ENCODE peak calls at places on chromosome 11, in four cellular contexts. One of them, this sample, is unnamed.

GRCh38 chr11:27040302-27041115 is at the start of gene BBOX1:
- DNase-seq in A549: no peak
- DNase-seq in H1: no peak
- DNase-seq in HepG2: no peak
- DNase-seq in this sample: no peak

GRCh38 chr11:121540627-121541026 is 87.9 kb upstream of the SORL1-AS1 start:
- DNase-seq in HepG2: no peak
- DNase-seq in H1: no peak
- DNase-seq in A549: no peak
- DNase-seq in this sample: no peak

GRCh38 chr11:32962016-32962415 is 53.7 kb upstream of the DEPDC7 start:
- DNase-seq in HepG2: no peak
- DNase-seq in H1: no peak
- DNase-seq in A549: no peak
- DNase-seq in this sample: no peak

GRCh38 chr11:28697920-28698827 is 590.0 kb downstream of the METTL15 start:
- DNase-seq in H1: peak
- DNase-seq in HepG2: peak
- DNase-seq in A549: peak
- DNase-seq in this sample: peak

GRCh38 chr11:35539781-35540281 is 14.4 kb upstream of the PAMR1 start:
- DNase-seq in HepG2: no peak
- DNase-seq in A549: no peak
- DNase-seq in H1: no peak
- DNase-seq in this sample: no peak

GRCh38 chr11:45857834-45858492 is 10.7 kb downstream of the CRY2 start:
- DNase-seq in HepG2: no peak
- DNase-seq in A549: no peak
- DNase-seq in H1: no peak
- DNase-seq in this sample: no peak

GRCh38 chr11:28123151-28123571 is 15.0 kb downstream of the METTL15 start:
- DNase-seq in HepG2: peak
- DNase-seq in A549: no peak
- DNase-seq in H1: no peak
- DNase-seq in this sample: no peak

GRCh38 chr11:34512810-34513673 is 552 bp downstream of the ELF5 start:
- DNase-seq in H1: peak
- DNase-seq in A549: peak
- DNase-seq in HepG2: peak
- DNase-seq in this sample: peak

GRCh38 chr11:12103411-12104225 is 6.8 kb upstream of the MICAL2 start:
- DNase-seq in HepG2: no peak
- DNase-seq in A549: no peak
- DNase-seq in H1: no peak
- DNase-seq in this sample: no peak

GRCh38 chr11:117428186-117428855 is 100.7 kb downstream of the CEP164 start:
- DNase-seq in A549: no peak
- DNase-seq in HepG2: no peak
- DNase-seq in H1: no peak
- DNase-seq in this sample: no peak

GRCh38 chr11:79097279-79097875 is 343.5 kb downstream of the TENM4 start:
- DNase-seq in A549: no peak
- DNase-seq in HepG2: no peak
- DNase-seq in H1: no peak
- DNase-seq in this sample: no peak

GRCh38 chr11:27241316-27242122 is 121.5 kb downstream of the CCDC34 start:
- DNase-seq in H1: no peak
- DNase-seq in HepG2: no peak
- DNase-seq in A549: peak
- DNase-seq in this sample: peak

GRCh38 chr11:3626250-3626960 is 15.4 kb downstream of the ART5 start:
- DNase-seq in A549: no peak
- DNase-seq in HepG2: no peak
- DNase-seq in H1: no peak
- DNase-seq in this sample: peak

GRCh38 chr11:65851811-65852507 is 6.0 kb downstream of the CFL1 start:
- DNase-seq in H1: no peak
- DNase-seq in HepG2: no peak
- DNase-seq in A549: no peak
- DNase-seq in this sample: no peak

GRCh38 chr11:112042161-112042960 is 17.2 kb downstream of the DLAT start:
- DNase-seq in HepG2: no peak
- DNase-seq in A549: no peak
- DNase-seq in H1: no peak
- DNase-seq in this sample: peak

GRCh38 chr11:73306069-73306468 is 2.0 kb upstream of the ARHGEF17 start:
- DNase-seq in H1: no peak
- DNase-seq in HepG2: no peak
- DNase-seq in A549: peak
- DNase-seq in this sample: no peak

GRCh38 chr11:78688460-78688859 is 113.8 kb upstream of the NARS2 start:
- DNase-seq in A549: no peak
- DNase-seq in HepG2: no peak
- DNase-seq in H1: no peak
- DNase-seq in this sample: no peak

GRCh38 chr11:77619576-77620198 is 17.9 kb downstream of the CLNS1A start:
- DNase-seq in H1: no peak
- DNase-seq in A549: peak
- DNase-seq in HepG2: peak
- DNase-seq in this sample: no peak

GRCh38 chr11:106306942-106307341 is 229.5 kb downstream of the AASDHPPT start:
- DNase-seq in H1: no peak
- DNase-seq in A549: peak
- DNase-seq in HepG2: no peak
- DNase-seq in this sample: no peak

GRCh38 chr11:59708537-59708936 is 5.1 kb downstream of the OR10V1 start:
- DNase-seq in HepG2: no peak
- DNase-seq in A549: no peak
- DNase-seq in H1: no peak
- DNase-seq in this sample: no peak

GRCh38 chr11:43034341-43034740 is 277.5 kb upstream of the API5 start:
- DNase-seq in HepG2: no peak
- DNase-seq in A549: no peak
- DNase-seq in H1: no peak
- DNase-seq in this sample: no peak

GRCh38 chr11:109435121-109435742 is 13.2 kb downstream of the C11orf87 start:
- DNase-seq in H1: no peak
- DNase-seq in HepG2: no peak
- DNase-seq in A549: no peak
- DNase-seq in this sample: no peak

GRCh38 chr11:90764691-90765090 is 541.8 kb upstream of the CHORDC1 start:
- DNase-seq in HepG2: no peak
- DNase-seq in A549: no peak
- DNase-seq in H1: no peak
- DNase-seq in this sample: no peak

GRCh38 chr11:58579192-58580129 is 598 bp downstream of the ZFP91 start:
- DNase-seq in HepG2: peak
- DNase-seq in H1: peak
- DNase-seq in A549: peak
- DNase-seq in this sample: peak
- TF ChIP-seq RNF2 in HepG2: peak
- TF ChIP-seq RNF2 in H1: no peak
- TF ChIP-seq RNF2 in A549: no peak
- TF ChIP-seq RNF2 in this sample: peak

GRCh38 chr11:68148882-68149281 is 27.7 kb upstream of the CHKA start:
- DNase-seq in H1: no peak
- DNase-seq in A549: no peak
- DNase-seq in HepG2: no peak
- DNase-seq in this sample: no peak

GRCh38 chr11:68145120-68145866 is 24.1 kb upstream of the CHKA start:
- DNase-seq in H1: no peak
- DNase-seq in A549: peak
- DNase-seq in HepG2: peak
- DNase-seq in this sample: no peak

GRCh38 chr11:68148071-68148805 is 27.1 kb upstream of the CHKA start:
- DNase-seq in A549: no peak
- DNase-seq in HepG2: no peak
- DNase-seq in H1: no peak
- DNase-seq in this sample: no peak

GRCh38 chr11:68146010-68146540 is 24.9 kb upstream of the CHKA start:
- DNase-seq in HepG2: peak
- DNase-seq in A549: peak
- DNase-seq in H1: no peak
- DNase-seq in this sample: no peak

GRCh38 chr11:68146704-68147474 is 25.7 kb upstream of the CHKA start:
- DNase-seq in H1: no peak
- DNase-seq in HepG2: peak
- DNase-seq in A549: peak
- DNase-seq in this sample: peak
- TF ChIP-seq RNF2 in H1: no peak
- TF ChIP-seq RNF2 in HepG2: no peak
- TF ChIP-seq RNF2 in A549: no peak
- TF ChIP-seq RNF2 in this sample: no peak

DNA sequence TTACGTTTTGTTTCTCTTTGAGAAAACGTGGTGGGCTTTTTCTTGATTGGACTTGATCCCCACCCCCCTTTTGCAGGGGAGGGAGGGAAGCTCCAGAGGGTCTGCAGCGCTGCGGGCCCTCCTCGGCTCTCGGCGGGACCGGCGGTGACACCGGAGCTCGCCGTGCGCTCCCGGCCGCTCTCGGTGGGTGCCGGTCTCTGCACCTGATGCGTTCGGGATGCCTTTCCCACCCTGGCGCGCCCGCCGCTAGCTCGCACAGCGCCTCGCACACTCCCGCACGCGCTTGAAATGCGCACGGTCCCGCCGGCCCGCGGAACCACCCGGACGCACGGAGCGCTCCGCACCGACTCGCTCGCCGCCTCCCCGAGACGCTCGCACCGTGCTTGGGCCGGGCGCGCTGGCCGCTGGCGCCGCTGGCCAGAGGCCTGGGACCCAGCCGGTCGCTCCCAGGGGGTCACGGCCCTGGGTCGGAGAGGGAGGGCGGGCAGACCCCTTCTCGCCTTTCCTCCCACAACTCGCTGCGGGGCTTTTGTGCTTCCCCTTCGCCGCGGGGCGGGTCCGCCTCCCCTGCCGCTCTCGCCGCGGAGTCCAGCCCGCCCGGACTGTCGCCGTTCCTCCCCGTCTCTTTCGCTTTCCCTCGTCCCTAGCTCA is 1.0 kb downstream of the ZBTB16 start:
- DNase-seq in H1: no peak
- DNase-seq in HepG2: no peak
- DNase-seq in A549: no peak
- DNase-seq in this sample: no peak
- TF ChIP-seq RNF2 in H1: no peak
- TF ChIP-seq RNF2 in HepG2: no peak
- TF ChIP-seq RNF2 in A549: no peak
- TF ChIP-seq RNF2 in this sample: no peak

GRCh38 chr11:1830500-1831223 is 4.1 kb upstream of the SYT8 start:
- DNase-seq in H1: no peak
- DNase-seq in A549: no peak
- DNase-seq in HepG2: peak
- DNase-seq in this sample: no peak
- TF ChIP-seq RNF2 in H1: no peak
- TF ChIP-seq RNF2 in A549: no peak
- TF ChIP-seq RNF2 in HepG2: peak
- TF ChIP-seq RNF2 in this sample: no peak

GRCh38 chr11:71774603-71775222 is 58.3 kb upstream of the DEFB108B start:
- DNase-seq in A549: no peak
- DNase-seq in HepG2: no peak
- DNase-seq in H1: no peak
- DNase-seq in this sample: no peak
- TF ChIP-seq RNF2 in A549: no peak
- TF ChIP-seq RNF2 in HepG2: no peak
- TF ChIP-seq RNF2 in H1: no peak
- TF ChIP-seq RNF2 in this sample: no peak

This sample was measured in K562.